ENCODE peak calls at places on chromosomes 16 and 17, in six cellular contexts. One of them, this sample, is unnamed.

GRCh38 chr17:80770881-80771611 is 220.6 kb upstream of the CHMP6 start:
- DNase-seq in stimulated activated CD4-positive, alpha-beta T cell treated with anti-CD3 and anti-CD28 coated beads, Interleukin-2, amount 100 ng/mL, for 48 hours: no peak
- DNase-seq in NCI-H2171 treated with DMSO at 0.1 percent for 48 hours: no peak
- DNase-seq in body of pancreas: no peak
- DNase-seq in head of caudate nucleus: no peak
- DNase-seq in M059J: no peak
- DNase-seq in this sample: no peak

GRCh38 chr16:1810106-1810505 is 16.5 kb downstream of the HAGH start:
- DNase-seq in stimulated activated CD4-positive, alpha-beta T cell treated with anti-CD3 and anti-CD28 coated beads, Interleukin-2, amount 100 ng/mL, for 48 hours: no peak
- DNase-seq in head of caudate nucleus: no peak
- DNase-seq in NCI-H2171 treated with DMSO at 0.1 percent for 48 hours: no peak
- DNase-seq in M059J: no peak
- DNase-seq in body of pancreas: no peak
- DNase-seq in this sample: no peak

GRCh38 chr17:7922499-7923289 is 6.6 kb upstream of the RNF227 start:
- DNase-seq in NCI-H2171 treated with DMSO at 0.1 percent for 48 hours: no peak
- DNase-seq in M059J: peak
- DNase-seq in stimulated activated CD4-positive, alpha-beta T cell treated with anti-CD3 and anti-CD28 coated beads, Interleukin-2, amount 100 ng/mL, for 48 hours: peak
- DNase-seq in head of caudate nucleus: peak
- DNase-seq in body of pancreas: peak
- DNase-seq in this sample: no peak

GRCh38 chr17:39573447-39574298 is 34.0 kb downstream of the NEUROD2 start:
- DNase-seq in M059J: peak
- DNase-seq in body of pancreas: peak
- DNase-seq in stimulated activated CD4-positive, alpha-beta T cell treated with anti-CD3 and anti-CD28 coated beads, Interleukin-2, amount 100 ng/mL, for 48 hours: peak
- DNase-seq in NCI-H2171 treated with DMSO at 0.1 percent for 48 hours: peak
- DNase-seq in head of caudate nucleus: peak
- DNase-seq in this sample: no peak

GRCh38 chr16:12646490-12647274 is 157.0 kb downstream of the CPPED1 start:
- DNase-seq in M059J: peak
- DNase-seq in NCI-H2171 treated with DMSO at 0.1 percent for 48 hours: no peak
- DNase-seq in body of pancreas: peak
- DNase-seq in stimulated activated CD4-positive, alpha-beta T cell treated with anti-CD3 and anti-CD28 coated beads, Interleukin-2, amount 100 ng/mL, for 48 hours: peak
- DNase-seq in head of caudate nucleus: peak
- DNase-seq in this sample: peak

GRCh38 chr16:84947022-84947421 is 64.3 kb downstream of the ZDHHC7 start:
- DNase-seq in stimulated activated CD4-positive, alpha-beta T cell treated with anti-CD3 and anti-CD28 coated beads, Interleukin-2, amount 100 ng/mL, for 48 hours: no peak
- DNase-seq in head of caudate nucleus: no peak
- DNase-seq in body of pancreas: no peak
- DNase-seq in M059J: no peak
- DNase-seq in NCI-H2171 treated with DMSO at 0.1 percent for 48 hours: no peak
- DNase-seq in this sample: no peak

GRCh38 chr16:49000594-49000993 is 281.0 kb downstream of the CBLN1 start:
- DNase-seq in head of caudate nucleus: no peak
- DNase-seq in stimulated activated CD4-positive, alpha-beta T cell treated with anti-CD3 and anti-CD28 coated beads, Interleukin-2, amount 100 ng/mL, for 48 hours: no peak
- DNase-seq in NCI-H2171 treated with DMSO at 0.1 percent for 48 hours: peak
- DNase-seq in M059J: no peak
- DNase-seq in body of pancreas: peak
- DNase-seq in this sample: no peak

GRCh38 chr17:76994237-76994637 is 126.0 kb downstream of the MGAT5B start:
- DNase-seq in M059J: peak
- DNase-seq in stimulated activated CD4-positive, alpha-beta T cell treated with anti-CD3 and anti-CD28 coated beads, Interleukin-2, amount 100 ng/mL, for 48 hours: no peak
- DNase-seq in body of pancreas: no peak
- DNase-seq in head of caudate nucleus: no peak
- DNase-seq in NCI-H2171 treated with DMSO at 0.1 percent for 48 hours: no peak
- DNase-seq in this sample: no peak

GRCh38 chr17:80116923-80117380 is 15.6 kb downstream of the GAA start:
- DNase-seq in M059J: no peak
- DNase-seq in stimulated activated CD4-positive, alpha-beta T cell treated with anti-CD3 and anti-CD28 coated beads, Interleukin-2, amount 100 ng/mL, for 48 hours: no peak
- DNase-seq in body of pancreas: no peak
- DNase-seq in NCI-H2171 treated with DMSO at 0.1 percent for 48 hours: no peak
- DNase-seq in head of caudate nucleus: no peak
- DNase-seq in this sample: no peak

GRCh38 chr16:57134982-57135381 is 42.6 kb downstream of the CPNE2 start:
- DNase-seq in stimulated activated CD4-positive, alpha-beta T cell treated with anti-CD3 and anti-CD28 coated beads, Interleukin-2, amount 100 ng/mL, for 48 hours: no peak
- DNase-seq in NCI-H2171 treated with DMSO at 0.1 percent for 48 hours: peak
- DNase-seq in M059J: no peak
- DNase-seq in body of pancreas: no peak
- DNase-seq in head of caudate nucleus: no peak
- DNase-seq in this sample: no peak

GRCh38 chr17:39737331-39737760 is 392 bp upstream of the GRB7 start:
- DNase-seq in M059J: no peak
- DNase-seq in head of caudate nucleus: no peak
- DNase-seq in body of pancreas: peak
- DNase-seq in NCI-H2171 treated with DMSO at 0.1 percent for 48 hours: no peak
- DNase-seq in stimulated activated CD4-positive, alpha-beta T cell treated with anti-CD3 and anti-CD28 coated beads, Interleukin-2, amount 100 ng/mL, for 48 hours: no peak
- DNase-seq in this sample: no peak

GRCh38 chr17:5942687-5943086 is 127.5 kb upstream of the WSCD1 start:
- DNase-seq in NCI-H2171 treated with DMSO at 0.1 percent for 48 hours: no peak
- DNase-seq in body of pancreas: no peak
- DNase-seq in head of caudate nucleus: no peak
- DNase-seq in stimulated activated CD4-positive, alpha-beta T cell treated with anti-CD3 and anti-CD28 coated beads, Interleukin-2, amount 100 ng/mL, for 48 hours: no peak
- DNase-seq in M059J: no peak
- DNase-seq in this sample: no peak

GRCh38 chr17:66580178-66580577 is 254.7 kb upstream of the CACNG5 start:
- DNase-seq in head of caudate nucleus: no peak
- DNase-seq in stimulated activated CD4-positive, alpha-beta T cell treated with anti-CD3 and anti-CD28 coated beads, Interleukin-2, amount 100 ng/mL, for 48 hours: no peak
- DNase-seq in M059J: peak
- DNase-seq in body of pancreas: peak
- DNase-seq in NCI-H2171 treated with DMSO at 0.1 percent for 48 hours: no peak
- DNase-seq in this sample: no peak

GRCh38 chr16:31528726-31529397 is 1.2 kb downstream of the AHSP start:
- DNase-seq in body of pancreas: no peak
- DNase-seq in stimulated activated CD4-positive, alpha-beta T cell treated with anti-CD3 and anti-CD28 coated beads, Interleukin-2, amount 100 ng/mL, for 48 hours: no peak
- DNase-seq in head of caudate nucleus: no peak
- DNase-seq in NCI-H2171 treated with DMSO at 0.1 percent for 48 hours: no peak
- DNase-seq in M059J: peak
- DNase-seq in this sample: no peak

GRCh38 chr17:28598799-28599310 is at the start of gene SPAG5:
- DNase-seq in head of caudate nucleus: peak
- DNase-seq in M059J: peak
- DNase-seq in body of pancreas: peak
- DNase-seq in NCI-H2171 treated with DMSO at 0.1 percent for 48 hours: peak
- DNase-seq in stimulated activated CD4-positive, alpha-beta T cell treated with anti-CD3 and anti-CD28 coated beads, Interleukin-2, amount 100 ng/mL, for 48 hours: peak
- DNase-seq in this sample: peak

GRCh38 chr16:71846443-71846842 is 667 bp downstream of the ATXN1L start:
- DNase-seq in head of caudate nucleus: no peak
- DNase-seq in NCI-H2171 treated with DMSO at 0.1 percent for 48 hours: no peak
- DNase-seq in M059J: peak
- DNase-seq in stimulated activated CD4-positive, alpha-beta T cell treated with anti-CD3 and anti-CD28 coated beads, Interleukin-2, amount 100 ng/mL, for 48 hours: no peak
- DNase-seq in body of pancreas: no peak
- DNase-seq in this sample: no peak

GRCh38 chr16:6976716-6977115 is 355.9 kb upstream of the RBFOX1 start:
- DNase-seq in head of caudate nucleus: no peak
- DNase-seq in stimulated activated CD4-positive, alpha-beta T cell treated with anti-CD3 and anti-CD28 coated beads, Interleukin-2, amount 100 ng/mL, for 48 hours: no peak
- DNase-seq in body of pancreas: no peak
- DNase-seq in NCI-H2171 treated with DMSO at 0.1 percent for 48 hours: no peak
- DNase-seq in M059J: no peak
- DNase-seq in this sample: no peak

GRCh38 chr16:8874388-8874787 is 5.6 kb upstream of the CARHSP1 start:
- DNase-seq in M059J: no peak
- DNase-seq in stimulated activated CD4-positive, alpha-beta T cell treated with anti-CD3 and anti-CD28 coated beads, Interleukin-2, amount 100 ng/mL, for 48 hours: no peak
- DNase-seq in body of pancreas: no peak
- DNase-seq in NCI-H2171 treated with DMSO at 0.1 percent for 48 hours: no peak
- DNase-seq in head of caudate nucleus: no peak
- DNase-seq in this sample: no peak

GRCh38 chr16:87679593-87680271 is 77.4 kb downstream of the JPH3 start:
- DNase-seq in stimulated activated CD4-positive, alpha-beta T cell treated with anti-CD3 and anti-CD28 coated beads, Interleukin-2, amount 100 ng/mL, for 48 hours: no peak
- DNase-seq in M059J: no peak
- DNase-seq in body of pancreas: no peak
- DNase-seq in NCI-H2171 treated with DMSO at 0.1 percent for 48 hours: no peak
- DNase-seq in head of caudate nucleus: peak
- DNase-seq in this sample: no peak

GRCh38 chr16:89343501-89344291 is 126.2 kb downstream of the ZNF778 start:
- DNase-seq in head of caudate nucleus: no peak
- DNase-seq in M059J: peak
- DNase-seq in NCI-H2171 treated with DMSO at 0.1 percent for 48 hours: peak
- DNase-seq in body of pancreas: no peak
- DNase-seq in stimulated activated CD4-positive, alpha-beta T cell treated with anti-CD3 and anti-CD28 coated beads, Interleukin-2, amount 100 ng/mL, for 48 hours: no peak
- DNase-seq in this sample: no peak

GRCh38 chr16:15993946-15994665 is 44.7 kb downstream of the ABCC1 start:
- DNase-seq in NCI-H2171 treated with DMSO at 0.1 percent for 48 hours: no peak
- DNase-seq in M059J: peak
- DNase-seq in stimulated activated CD4-positive, alpha-beta T cell treated with anti-CD3 and anti-CD28 coated beads, Interleukin-2, amount 100 ng/mL, for 48 hours: no peak
- DNase-seq in head of caudate nucleus: no peak
- DNase-seq in body of pancreas: no peak
- DNase-seq in this sample: no peak